ENCODE peak calls at places on chromosomes 13 and 19, in seven cellular contexts. X, H, L, B, A, I and R are unnamed samples.

GRCh38 chr13:30341815-30342570 is 34.6 kb upstream of the KATNAL1 start:
- DNase-seq in B (no peak), A (no peak), I (peak; percentile 94), X (no peak), H (peak; percentile 72), L (peak; percentile 96), R (no peak)

GRCh38 chr13:40271931-40272775 is 394.3 kb downstream of the FOXO1 start:
- DNase-seq in X (no peak), I (peak; percentile 35), H (peak; percentile 53), L (peak; percentile 97), A (no peak), B (peak; percentile 56), R (no peak)

GRCh38 chr19:45172173-45172572 is 5.9 kb downstream of the TRAPPC6A start:
- DNase-seq in L (no peak), X (no peak), H (no peak), B (no peak), A (no peak), I (no peak), R (no peak)

GRCh38 chr19:16405797-16406196 is 66.0 kb downstream of the EPS15L1 start:
- DNase-seq in L (no peak), X (no peak), B (no peak), H (no peak), I (no peak), A (no peak), R (no peak)

GRCh38 chr13:90690458-90691063 is 656.9 kb upstream of the MIR17HG start:
- DNase-seq in A (no peak), L (peak; percentile 88), H (no peak), I (no peak), B (no peak), X (no peak), R (no peak)

GRCh38 chr19:14091086-14091884 is 734 bp upstream of the SAMD1 start:
- DNase-seq in B (peak; percentile 81), I (peak; percentile 40), L (peak; percentile 60), X (peak; percentile 79), H (no peak), A (no peak), R (peak; percentile 97)

GRCh38 chr19:7628589-7629311 is 595 bp downstream of the XAB2 start:
- DNase-seq in X (peak; percentile 46), I (no peak), A (peak; percentile 40), B (no peak), H (no peak), L (no peak), R (no peak)

GRCh38 chr19:1811472-1811894 is 593 bp downstream of the ATP8B3 start:
- DNase-seq in I (peak; percentile 62), A (no peak), L (peak; percentile 46), X (no peak), B (peak; percentile 56), H (no peak), R (no peak)

GRCh38 chr13:31767175-31767900 is 28.0 kb downstream of the RXFP2 start:
- DNase-seq in H (peak; percentile 91), B (no peak), L (peak; percentile 94), I (peak; percentile 92), A (no peak), X (no peak), R (no peak)

GRCh38 chr13:63436288-63436687 is 2020.6 kb upstream of the PCDH20 start:
- DNase-seq in H (no peak), X (no peak), A (no peak), B (no peak), I (no peak), L (no peak), R (no peak)

GRCh38 chr13:34758628-34759027 is 183.4 kb upstream of the NBEA start:
- DNase-seq in L (no peak), I (no peak), B (no peak), H (no peak), X (no peak), A (no peak), R (no peak)

GRCh38 chr13:106143930-106144709 is 391.3 kb downstream of the EFNB2 start:
- DNase-seq in X (no peak), L (no peak), H (no peak), B (no peak), A (no peak), I (no peak), R (no peak)

GRCh38 chr19:12272980-12273901 is 21.4 kb downstream of the ZNF44 start:
- DNase-seq in I (no peak), A (no peak), H (no peak), L (peak; percentile 2), X (no peak), B (no peak), R (no peak)

GRCh38 chr19:18657590-18658365 is 20.9 kb downstream of the KLHL26 start:
- DNase-seq in B (no peak), I (no peak), H (no peak), L (peak; percentile 81), A (peak; percentile 74), X (no peak), R (peak; percentile 77)

GRCh38 chr19:8611391-8611883 is 922 bp upstream of the ADAMTS10 start:
- DNase-seq in H (no peak), I (no peak), B (peak; percentile 52), A (no peak), L (no peak), X (no peak), R (no peak)

GRCh38 chr19:38912600-38913514 is 871 bp upstream of the CCER2 start:
- DNase-seq in L (no peak), H (no peak), A (no peak), I (no peak), X (no peak), B (no peak), R (no peak)

GRCh38 chr13:46554971-46555370 is 2.0 kb downstream of the LRCH1 start:
- DNase-seq in B (no peak), X (no peak), I (no peak), A (no peak), L (peak; percentile 56), H (no peak), R (no peak)

GRCh38 chr19:56960959-56961622 is 120.6 kb upstream of the PEG3 start:
- DNase-seq in H (no peak), L (no peak), A (no peak), B (no peak), I (no peak), X (no peak), R (no peak)

GRCh38 chr13:46604226-46604968 is 51.4 kb downstream of the LRCH1 start:
- DNase-seq in X (no peak), A (no peak), B (no peak), I (no peak), L (no peak), H (no peak), R (no peak)

GRCh38 chr13:106424805-106425204 is 110.7 kb downstream of the EFNB2 start:
- DNase-seq in L (no peak), H (no peak), A (no peak), X (no peak), I (no peak), B (no peak), R (no peak)

GRCh38 chr13:105008606-105009005 is 1526.9 kb downstream of the EFNB2 start:
- DNase-seq in X (no peak), L (no peak), I (no peak), H (peak; percentile 2), B (no peak), A (no peak), R (no peak)

DNA sequence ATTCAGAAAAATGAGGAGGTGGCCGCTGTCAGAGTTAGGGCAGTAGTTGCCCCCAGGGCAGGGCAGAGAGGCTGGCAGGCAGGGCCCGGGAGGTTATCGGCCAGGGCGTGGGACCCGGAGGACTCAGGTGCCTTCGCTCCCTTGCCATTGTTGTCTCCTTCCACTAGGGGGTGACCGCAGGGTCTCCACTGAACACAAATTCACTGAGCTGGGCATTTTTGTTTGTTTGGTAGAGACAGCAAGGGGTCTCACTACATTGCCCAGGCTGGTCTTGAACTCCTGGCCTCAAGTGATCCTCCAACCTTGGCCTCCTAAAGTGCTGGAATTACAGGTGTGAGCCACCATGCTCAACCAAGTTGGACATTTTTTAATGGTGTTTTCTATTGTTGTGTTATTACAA is 25.1 kb downstream of the CARS2 start:
- DNase-seq in H (no peak), I (no peak), A (peak; percentile 46), L (no peak), B (no peak), X (peak; percentile 19), R (no peak)
- TF ChIP-seq CTCF in H (peak; percentile 51), I (peak; percentile 39), A (peak; percentile 45), L (peak; percentile 56), B (no peak), X (peak; percentile 40), R (peak; percentile 46)

GRCh38 chr13:97515643-97516042 is 81.7 kb downstream of the RAP2A start:
- DNase-seq in L (no peak), B (no peak), X (no peak), H (no peak), A (no peak), I (no peak), R (no peak)
- TF ChIP-seq CTCF in L (no peak), B (no peak), X (no peak), H (no peak), A (no peak), I (no peak), R (no peak)

GRCh38 chr19:35885909-35886308 is 14.4 kb downstream of the NFKBID start:
- DNase-seq in X (no peak), A (no peak), L (no peak), B (no peak), I (no peak), H (no peak), R (no peak)

GRCh38 chr19:35882074-35882832 is 13.9 kb downstream of the APLP1 start:
- DNase-seq in X (no peak), A (peak; percentile 42), I (peak; percentile 68), H (peak; percentile 54), L (peak; percentile 89), B (no peak), R (peak; percentile 80)

GRCh38 chr19:35887197-35887596 is 13.1 kb downstream of the NFKBID start:
- DNase-seq in L (no peak), I (no peak), B (no peak), H (no peak), A (no peak), X (no peak), R (no peak)

GRCh38 chr19:35883920-35884319 is 15.5 kb downstream of the APLP1 start:
- DNase-seq in B (no peak), X (no peak), I (no peak), L (no peak), A (no peak), H (no peak), R (no peak)

DNA sequence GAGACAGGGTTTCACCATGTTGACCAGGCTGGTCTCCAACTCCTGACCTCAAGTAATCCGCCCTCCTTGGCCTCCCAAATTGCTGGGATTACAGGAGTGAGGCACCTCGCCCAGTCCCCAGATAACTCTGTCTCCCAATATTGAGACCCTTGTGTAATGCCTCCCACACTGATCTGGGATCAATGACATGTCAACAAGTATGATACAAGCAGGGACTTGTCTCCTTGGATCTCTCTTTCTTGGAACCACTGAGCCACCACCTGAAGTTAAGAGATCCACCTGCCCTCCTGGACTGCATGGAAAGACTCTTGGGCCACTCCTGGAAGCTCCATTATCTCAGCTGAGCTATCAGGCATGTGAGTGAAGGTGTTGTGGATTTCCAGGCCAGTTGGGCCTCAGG is 15.1 kb downstream of the NFKBID start:
- DNase-seq in I (no peak), H (no peak), B (no peak), A (no peak), L (no peak), X (no peak), R (no peak)
- TF ChIP-seq CTCF in I (no peak), H (no peak), B (no peak), A (no peak), L (no peak), X (no peak), R (no peak)

DNA sequence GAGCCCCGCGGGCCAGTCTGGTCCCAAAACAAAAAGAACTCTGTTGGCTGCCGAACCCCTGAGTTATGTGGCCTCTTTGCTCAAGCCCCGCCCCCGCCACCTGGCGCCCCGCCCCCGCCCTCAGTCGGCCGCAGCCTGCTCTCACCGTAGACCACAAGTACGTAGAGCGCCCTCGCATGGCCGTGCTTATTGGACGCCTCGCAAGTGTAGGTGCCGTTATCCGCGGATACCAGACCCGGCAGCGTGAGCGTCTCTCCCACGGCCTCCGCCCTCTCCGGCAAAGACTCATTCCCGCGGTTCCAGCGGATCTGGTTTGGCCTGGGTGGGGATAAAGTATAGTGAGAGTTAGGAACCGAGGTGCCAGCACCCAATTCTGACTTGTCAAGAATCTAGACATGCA is 5.5 kb upstream of the ZNF428 start:
- DNase-seq in L (no peak), I (no peak), X (peak; percentile 69), H (no peak), B (peak; percentile 84), A (peak; percentile 86), R (peak; percentile 89)
- TF ChIP-seq CTCF in L (no peak), I (no peak), X (peak; percentile 17), H (no peak), B (peak; percentile 51), A (peak; percentile 56), R (peak; percentile 75)